ENCODE peak calls at places on chromosomes 4 and X, in nine cellular contexts. W is lower leg skin, G is endothelial cell, P is bronchial epithelial cell, M is colonic mucosa, U is stomach, V is GM20000, Z is PC-9, N is mammary epithelial cell. J is an unnamed sample.

GRCh38 chr4:123671633-123672404 is 275.2 kb downstream of the SPRY1 start:
- DNase-seq in M (no peak), P (no peak), N (no peak), G (no peak), U (no peak), V (peak; percentile 36), Z (no peak), W (no peak), J (no peak)

GRCh38 chr4:145890689-145891088 is 47.9 kb downstream of the ZNF827 start:
- DNase-seq in V (no peak), P (no peak), G (no peak), Z (no peak), N (no peak), W (no peak), U (no peak), M (no peak), J (no peak)

GRCh38 chrX:154441984-154442707 is 1.8 kb upstream of the FAM50A start:
- DNase-seq in V (no peak), W (no peak), U (peak; percentile 57), Z (peak; percentile 74), P (peak; percentile 58), G (no peak), N (peak; percentile 66), M (no peak), J (peak; percentile 62)

GRCh38 chrX:100685284-100685996 is 41.4 kb downstream of the SRPX2 start:
- DNase-seq in Z (peak; percentile 67), V (peak; percentile 45), M (peak; percentile 87), P (peak; percentile 64), G (peak; percentile 67), N (peak; percentile 65), U (peak; percentile 77), W (peak; percentile 88), J (peak; percentile 73)

GRCh38 chr4:23890369-23891063 is 669 bp upstream of the PPARGC1A start:
- DNase-seq in V (no peak), W (no peak), N (no peak), M (no peak), P (no peak), U (no peak), Z (no peak), G (no peak), J (no peak)

GRCh38 chrX:136754641-136755040 is 26.1 kb downstream of the ARHGEF6 start:
- DNase-seq in G (no peak), Z (no peak), W (no peak), M (no peak), U (no peak), P (no peak), V (no peak), N (no peak), J (no peak)

GRCh38 chrX:38221391-38221929 is 789 bp upstream of the SRPX start:
- DNase-seq in W (no peak), Z (no peak), P (no peak), V (no peak), U (no peak), M (no peak), N (no peak), G (no peak), J (no peak)

GRCh38 chr4:146029147-146029546 is 90.5 kb upstream of the ZNF827 start:
- DNase-seq in P (peak; percentile 11), M (no peak), N (peak; percentile 20), V (no peak), G (no peak), W (no peak), U (no peak), Z (no peak), J (no peak)

GRCh38 chr4:148740701-148741100 is 298.5 kb upstream of the NR3C2 start:
- DNase-seq in N (peak; percentile 42), Z (no peak), P (peak; percentile 71), W (no peak), M (no peak), V (no peak), U (no peak), G (no peak), J (no peak)

GRCh38 chr4:99219072-99219471 is at the start of gene ADH6:
- DNase-seq in W (no peak), M (peak; percentile 38), Z (no peak), U (no peak), P (no peak), V (no peak), N (no peak), G (no peak), J (peak; percentile 6)

GRCh38 chr4:146643812-146644401 is 5.2 kb downstream of the POU4F2 start:
- DNase-seq in G (no peak), P (peak; percentile 38), N (peak; percentile 15), V (peak; percentile 66), M (no peak), W (no peak), U (no peak), Z (no peak), J (no peak)

GRCh38 chrX:112163916-112164315 is 81.3 kb upstream of the TRPC5 start:
- DNase-seq in Z (no peak), U (no peak), W (no peak), V (no peak), N (no peak), M (no peak), P (no peak), G (no peak), J (no peak)

GRCh38 chrX:47568656-47569295 is 7.8 kb downstream of the ARAF start:
- DNase-seq in G (no peak), V (no peak), M (no peak), N (no peak), Z (no peak), U (no peak), W (no peak), P (no peak), J (peak; percentile 28)

GRCh38 chr4:169823685-169824084 is 65.9 kb upstream of the HPF1 start:
- DNase-seq in Z (peak; percentile 33), W (no peak), N (peak; percentile 61), M (no peak), V (peak; percentile 43), U (no peak), G (peak; percentile 65), P (peak; percentile 58), J (peak; percentile 25)

GRCh38 chrX:102833136-102833535 is 103.9 kb upstream of the RAB40AL start:
- DNase-seq in V (no peak), N (no peak), Z (no peak), P (no peak), G (no peak), U (no peak), M (no peak), W (no peak), J (no peak)

GRCh38 chr4:91345632-91346031 is 958.1 kb upstream of the GRID2 start:
- DNase-seq in Z (no peak), V (no peak), U (no peak), P (no peak), W (no peak), M (no peak), G (no peak), N (no peak), J (no peak)

GRCh38 chrX:149013081-149013480 is 492.0 kb downstream of the IDS start:
- DNase-seq in P (no peak), M (no peak), W (no peak), V (no peak), U (no peak), Z (no peak), N (no peak), G (no peak), J (no peak)

GRCh38 chr4:79576480-79576803 is 168.4 kb upstream of the GK2 start:
- DNase-seq in W (no peak), N (peak; percentile 9), V (peak; percentile 10), U (no peak), P (peak; percentile 43), M (no peak), G (peak; percentile 13), Z (peak; percentile 5), J (peak; percentile 14)

GRCh38 chrX:124018031-124018430 is 56.5 kb downstream of the STAG2 start:
- DNase-seq in N (no peak), W (no peak), M (no peak), G (no peak), V (no peak), U (no peak), Z (no peak), P (no peak), J (no peak)
- TF ChIP-seq CTCF in N (peak; percentile 16), W (no peak), M (no peak), G (no peak), V (no peak), U (no peak), Z (no peak), P (no peak), J (no peak)

GRCh38 chr4:73433140-73433539 is 2.9 kb upstream of the AFP start:
- DNase-seq in N (no peak), W (no peak), M (no peak), U (no peak), V (no peak), P (no peak), Z (no peak), G (no peak), J (no peak)

GRCh38 chr4:73435984-73436383 is at the start of gene AFP:
- DNase-seq in P (no peak), M (no peak), G (no peak), V (no peak), Z (no peak), N (no peak), W (no peak), U (no peak), J (no peak)

GRCh38 chr4:73431813-73432168 is 4.2 kb upstream of the AFP start:
- DNase-seq in W (no peak), G (no peak), P (no peak), V (no peak), M (no peak), N (no peak), U (no peak), Z (no peak), J (no peak)

GRCh38 chr4:73432169-73433000 is 3.6 kb upstream of the AFP start:
- DNase-seq in P (no peak), M (no peak), N (no peak), Z (no peak), V (no peak), W (no peak), U (no peak), G (no peak), J (no peak)

DNA sequence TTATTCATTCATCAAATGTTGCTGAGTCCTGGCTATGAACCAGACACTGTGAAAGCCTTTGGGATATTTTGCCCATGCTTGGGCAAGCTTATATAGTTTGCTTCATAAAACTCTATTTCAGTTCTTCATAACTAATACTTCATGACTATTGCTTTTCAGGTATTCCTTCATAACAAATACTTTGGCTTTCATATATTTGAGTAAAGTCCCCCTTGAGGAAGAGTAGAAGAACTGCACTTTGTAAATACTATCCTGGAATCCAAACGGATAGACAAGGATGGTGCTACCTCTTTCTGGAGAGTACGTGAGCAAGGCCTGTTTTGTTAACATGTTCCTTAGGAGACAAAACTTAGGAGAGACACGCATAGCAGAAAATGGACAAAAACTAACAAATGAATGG is 1.7 kb upstream of the AFP start:
- DNase-seq in N (no peak), W (no peak), V (peak; percentile 15), U (no peak), G (no peak), M (no peak), P (peak; percentile 48), Z (no peak), J (no peak)
- TF ChIP-seq CTCF in N (peak; percentile 57), W (no peak), V (peak; percentile 32), U (no peak), G (peak; percentile 87), M (peak; percentile 34), P (peak; percentile 44), Z (peak; percentile 53), J (peak; percentile 19)

GRCh38 chrX:67781132-67781531 is 237.3 kb downstream of the AR start:
- DNase-seq in G (no peak), U (no peak), M (no peak), V (no peak), Z (no peak), N (no peak), W (no peak), P (no peak), J (no peak)
- TF ChIP-seq CTCF in G (no peak), U (no peak), M (no peak), V (no peak), Z (no peak), N (no peak), W (no peak), P (peak; percentile 16), J (no peak)

GRCh38 chr4:87838207-87838606 is 5.4 kb downstream of the MEPE start:
- DNase-seq in P (no peak), G (no peak), M (no peak), N (no peak), U (no peak), W (no peak), Z (no peak), V (no peak), J (no peak)
- TF ChIP-seq CTCF in P (peak; percentile 22), G (peak; percentile 44), M (no peak), N (peak; percentile 36), U (no peak), W (no peak), Z (peak; percentile 34), V (no peak), J (peak; percentile 39)